ENCODE peak calls at places on chromosomes 13 and 19, in ten cellular contexts. N, T, O, Y, L, W, U, S, J and A are unnamed samples.

GRCh38 chr19:47786566-47786965 is 8.1 kb downstream of the SELENOW start:
- DNase-seq in J (no peak), U (no peak), O (no peak), Y (no peak), S (no peak), L (no peak), N (no peak), W (no peak), T (no peak), A (no peak)

GRCh38 chr19:33129901-33130300 is 2.0 kb upstream of the WDR88 start:
- DNase-seq in W (no peak), U (no peak), J (no peak), S (no peak), O (no peak), N (no peak), Y (no peak), L (no peak), T (no peak), A (no peak)

GRCh38 chr13:51453959-51454703 is 1.3 kb upstream of the INTS6 start:
- DNase-seq in Y (peak), J (no peak), U (no peak), N (no peak), W (peak), T (no peak), L (no peak), S (peak), O (no peak), A (peak)

GRCh38 chr19:2779121-2779740 is 3.8 kb downstream of the SGTA start:
- DNase-seq in N (no peak), T (no peak), J (no peak), U (no peak), Y (no peak), L (no peak), W (no peak), S (no peak), O (no peak), A (no peak)

GRCh38 chr13:58051807-58052375 is 420.3 kb downstream of the PCDH17 start:
- DNase-seq in O (no peak), U (peak), J (no peak), L (no peak), T (no peak), S (no peak), Y (no peak), N (no peak), W (no peak), A (no peak)

GRCh38 chr13:43132911-43133310 is 109.5 kb downstream of the DNAJC15 start:
- DNase-seq in N (no peak), W (no peak), S (peak), L (no peak), U (no peak), Y (no peak), O (no peak), T (no peak), J (no peak), A (no peak)

GRCh38 chr13:100667894-100668293 is 6.7 kb downstream of the TMTC4 start:
- DNase-seq in U (no peak), J (no peak), L (no peak), S (no peak), O (no peak), W (no peak), N (no peak), Y (no peak), T (no peak), A (no peak)

GRCh38 chr13:20460744-20461143 is 64.9 kb downstream of the CRYL1 start:
- DNase-seq in N (no peak), O (no peak), T (no peak), Y (no peak), W (no peak), L (no peak), J (no peak), U (no peak), S (no peak), A (no peak)

GRCh38 chr19:37979547-37980082 is 72.6 kb downstream of the SIPA1L3 start:
- DNase-seq in W (no peak), J (no peak), N (no peak), Y (peak), O (no peak), S (peak), T (peak), U (no peak), L (no peak), A (no peak)

GRCh38 chr13:45055198-45055901 is 65.0 kb upstream of the GTF2F2 start:
- DNase-seq in S (no peak), Y (no peak), L (no peak), J (peak), N (no peak), U (no peak), W (peak), O (peak), T (no peak), A (no peak)

GRCh38 chr19:40754611-40755247 is 3.7 kb downstream of the SNRPA start:
- DNase-seq in W (peak), T (peak), U (no peak), J (no peak), N (peak), S (no peak), L (no peak), O (no peak), Y (no peak), A (no peak)

GRCh38 chr13:94312511-94313191 is 166.8 kb downstream of the DCT start:
- DNase-seq in U (no peak), O (no peak), T (no peak), Y (no peak), S (no peak), L (no peak), J (no peak), N (no peak), W (no peak), A (peak)

GRCh38 chr19:984165-984967 is at the start of gene WDR18:
- DNase-seq in O (peak), S (peak), N (peak), W (peak), Y (peak), T (peak), U (peak), L (peak), J (peak), A (peak)
- TF ChIP-seq CTCF in O (no peak), S (no peak), N (no peak), W (peak), Y (peak), T (no peak), U (no peak), L (peak), J (no peak), A (no peak)

GRCh38 chr19:12766051-12766521 is 9.3 kb downstream of the HOOK2 start:
- DNase-seq in N (peak), S (peak), O (no peak), U (peak), T (peak), Y (peak), J (no peak), L (peak), W (peak), A (peak)
- TF ChIP-seq CTCF in N (peak), S (peak), O (peak), U (peak), T (no peak), Y (peak), J (peak), L (peak), W (peak), A (peak)

GRCh38 chr19:6271251-6271650 is 8.5 kb downstream of the MLLT1 start:
- DNase-seq in L (no peak), N (no peak), U (peak), Y (no peak), O (no peak), W (peak), S (no peak), J (no peak), T (no peak), A (no peak)
- TF ChIP-seq CTCF in L (no peak), N (no peak), U (no peak), Y (peak), O (peak), W (peak), S (peak), J (peak), T (no peak), A (no peak)

GRCh38 chr19:28980236-28980868 is 232.6 kb downstream of the UQCRFS1 start:
- DNase-seq in O (no peak), Y (no peak), L (no peak), U (peak), J (no peak), W (peak), N (no peak), S (no peak), T (no peak), A (no peak)
- TF ChIP-seq CTCF in O (no peak), Y (no peak), L (no peak), U (no peak), J (peak), W (peak), N (no peak), S (no peak), T (no peak), A (peak)